ENCODE peak calls at places on chromosomes 5 and 9, in ten cellular contexts. J is fibroblast of the aortic adventitia, N is IMR-90, C is right lobe of liver, O is neural progenitor cell, L is GM13976, T is fibroblast of lung, A is DND-41, P is transverse colon, W is GM23338. K is an unnamed sample.
A peak's percentile ranks its signal among the peaks of the same experiment; 100 is the strongest.

GRCh38 chr9:16192403-16193017 is 639.7 kb downstream of the CCDC171 start:
- DNase-seq in C (no peak), L (no peak), W (no peak), J (peak; percentile 77), O (no peak), N (peak; percentile 65), P (no peak), T (peak; percentile 71), A (no peak), K (no peak)

GRCh38 chr5:173825215-173825865 is 62.8 kb upstream of the CPEB4 start:
- DNase-seq in N (no peak), P (no peak), T (peak; percentile 66), L (no peak), O (no peak), W (no peak), A (no peak), J (peak; percentile 29), C (no peak), K (no peak)

GRCh38 chr5:133735346-133735745 is 123.0 kb upstream of the FSTL4 start:
- DNase-seq in W (no peak), O (no peak), J (no peak), P (no peak), N (peak; percentile 11), C (no peak), A (no peak), T (peak; percentile 69), L (no peak), K (no peak)

GRCh38 chr5:149838881-149839739 is 105.5 kb downstream of the PDE6A start:
- DNase-seq in W (no peak), A (no peak), J (peak; percentile 22), T (peak; percentile 75), N (peak; percentile 78), C (no peak), O (no peak), P (no peak), L (no peak), K (no peak)

GRCh38 chr9:81626511-81626910 is 62.8 kb downstream of the TLE1 start:
- DNase-seq in J (no peak), L (no peak), P (no peak), A (no peak), N (peak; percentile 75), C (no peak), O (no peak), T (peak; percentile 62), W (no peak), K (no peak)

GRCh38 chr9:21831841-21832509 is 29.5 kb downstream of the MTAP start:
- DNase-seq in P (no peak), T (peak; percentile 92), L (peak; percentile 58), N (peak; percentile 98), C (no peak), A (no peak), W (no peak), J (peak; percentile 90), O (no peak), K (peak; percentile 59)

GRCh38 chr5:60399507-60399906 is 300.5 kb downstream of the DEPDC1B start:
- DNase-seq in C (no peak), O (no peak), W (no peak), T (no peak), P (no peak), A (no peak), N (no peak), L (no peak), J (no peak), K (no peak)

GRCh38 chr9:93295031-93295430 is 111.1 kb downstream of the WNK2 start:
- DNase-seq in C (no peak), T (no peak), L (no peak), N (no peak), O (no peak), A (no peak), P (peak; percentile 51), W (no peak), J (peak; percentile 3), K (no peak)

GRCh38 chr5:107635276-107635675 is 35.5 kb downstream of the EFNA5 start:
- DNase-seq in N (no peak), J (no peak), P (no peak), T (no peak), L (no peak), C (no peak), O (no peak), W (no peak), A (no peak), K (no peak)

GRCh38 chr9:37812773-37813379 is 12.3 kb downstream of the DCAF10 start:
- DNase-seq in T (no peak), J (no peak), O (no peak), A (no peak), L (no peak), W (no peak), C (no peak), P (no peak), N (no peak), K (no peak)

GRCh38 chr5:138975098-138975847 is 100.1 kb upstream of the LRRTM2 start:
- DNase-seq in T (peak; percentile 89), J (peak; percentile 73), L (peak; percentile 47), N (peak; percentile 84), P (peak; percentile 32), A (no peak), O (no peak), W (no peak), C (no peak), K (no peak)

GRCh38 chr5:167678457-167678856 is 613.0 kb upstream of the WWC1 start:
- DNase-seq in C (no peak), O (no peak), N (no peak), A (no peak), L (no peak), T (peak; percentile 67), W (peak; percentile 16), P (no peak), J (no peak), K (no peak)

GRCh38 chr5:108629779-108630178 is 117.9 kb upstream of the FER start:
- DNase-seq in N (no peak), J (no peak), O (no peak), C (no peak), P (no peak), T (no peak), W (no peak), A (no peak), L (no peak), K (no peak)

GRCh38 chr5:65535529-65535987 is 27.4 kb downstream of the CENPK start:
- DNase-seq in L (no peak), W (no peak), N (peak; percentile 54), C (no peak), P (no peak), A (no peak), T (peak; percentile 33), J (peak; percentile 12), O (no peak), K (no peak)

GRCh38 chr9:92974161-92974661 is 26.9 kb downstream of the FGD3 start:
- DNase-seq in A (no peak), L (no peak), W (no peak), P (no peak), T (no peak), O (no peak), J (no peak), C (no peak), N (no peak), K (no peak)

DNA sequence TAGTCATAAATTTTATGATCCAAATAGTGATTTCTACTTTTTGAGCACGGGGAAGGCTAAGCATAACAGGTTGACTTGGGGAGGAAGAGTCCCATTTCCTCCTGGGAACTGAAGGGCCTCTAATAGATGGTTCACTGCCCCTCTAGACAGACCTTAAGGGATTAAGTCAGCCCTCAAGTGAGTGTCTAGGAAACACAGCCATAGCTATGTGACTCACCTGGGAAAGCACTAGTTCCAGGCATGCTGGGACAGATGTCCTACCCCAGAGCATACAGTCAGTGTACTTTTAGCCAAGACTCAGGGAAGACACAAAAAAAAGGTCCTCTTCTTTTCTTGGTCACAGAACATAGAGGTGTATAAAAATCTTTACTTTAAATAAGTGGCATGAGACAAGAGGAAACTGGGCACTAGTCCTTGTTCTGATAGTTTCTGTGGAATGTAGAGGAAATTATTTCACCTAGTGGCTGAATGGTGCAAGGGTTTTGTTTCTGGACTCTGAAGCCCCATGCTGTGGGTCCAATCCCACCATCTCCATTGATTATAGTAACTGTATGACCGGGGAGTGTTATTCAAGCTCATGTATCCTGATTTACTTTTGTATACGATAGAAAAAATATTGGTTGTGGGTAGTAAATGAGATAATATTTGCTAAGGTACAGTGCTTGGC is 86.0 kb downstream of the NREP start:
- DNase-seq in P (no peak), J (no peak), C (no peak), W (peak; percentile 15), A (no peak), N (peak; percentile 30), T (no peak), L (no peak), O (no peak), K (no peak)
- TF ChIP-seq CTCF in P (no peak), J (no peak), C (no peak), W (peak; percentile 19), A (no peak), N (peak; percentile 11), T (peak; percentile 4), L (no peak), O (peak; percentile 20), K (no peak)

DNA sequence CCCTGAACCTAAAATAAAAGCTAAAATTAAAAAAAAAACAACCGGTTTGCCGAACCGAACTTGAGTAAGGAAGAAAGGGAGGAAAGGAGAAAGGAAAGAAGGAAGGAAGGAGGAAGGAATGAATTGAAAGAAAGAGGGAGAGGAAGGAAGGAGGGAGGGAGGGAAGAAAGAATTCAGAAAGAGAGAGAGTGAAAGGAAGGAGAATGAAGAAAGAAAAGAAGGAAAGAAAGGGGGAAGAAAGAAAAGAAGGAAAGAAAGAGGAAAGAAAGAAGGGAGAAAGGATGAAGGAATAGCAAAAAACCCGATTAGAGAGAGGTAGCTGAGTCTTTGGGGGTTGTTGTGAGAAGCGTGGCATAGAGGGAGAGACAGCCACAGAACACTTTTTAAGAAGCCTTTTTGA is 121.4 kb downstream of the FGF18 start:
- DNase-seq in C (no peak), O (no peak), L (no peak), J (no peak), A (no peak), N (no peak), P (no peak), W (no peak), T (no peak), K (no peak)
- TF ChIP-seq CTCF in C (no peak), O (no peak), L (no peak), J (no peak), A (no peak), N (no peak), P (no peak), W (no peak), T (no peak), K (no peak)

DNA sequence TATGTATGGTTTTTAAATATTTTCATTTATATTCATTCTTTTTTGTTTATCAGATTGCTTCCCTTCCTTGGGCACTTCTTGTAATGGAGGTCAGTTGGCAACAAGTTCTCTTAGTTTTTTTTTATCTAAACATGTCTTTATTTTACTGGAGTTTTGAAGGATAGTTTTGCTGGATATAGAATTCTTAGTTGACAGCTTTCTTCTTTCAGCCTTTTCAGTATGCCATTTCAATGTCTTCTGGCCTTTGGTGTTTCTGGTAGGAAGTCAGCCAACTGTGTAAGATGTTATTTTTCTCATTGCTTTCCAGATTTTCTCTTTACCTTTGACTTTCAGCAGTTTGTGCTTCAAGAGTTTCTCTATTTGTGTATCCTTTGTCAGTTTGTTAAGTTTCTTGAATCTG is 14.2 kb downstream of the SLC12A2 start:
- DNase-seq in P (no peak), L (no peak), A (no peak), C (no peak), T (no peak), W (no peak), J (no peak), O (no peak), N (no peak), K (no peak)
- TF ChIP-seq CTCF in P (no peak), L (no peak), A (no peak), C (no peak), T (no peak), W (no peak), J (no peak), O (no peak), N (no peak), K (no peak)

GRCh38 chr5:175460126-175460525 is 16.1 kb upstream of the DRD1 start:
- DNase-seq in J (peak; percentile 39), L (no peak), N (peak; percentile 33), T (no peak), P (no peak), A (no peak), C (no peak), W (peak; percentile 65), O (no peak), K (peak; percentile 32)
- TF ChIP-seq CTCF in J (peak; percentile 47), L (no peak), N (peak; percentile 52), T (peak; percentile 57), P (peak; percentile 12), A (peak; percentile 54), C (peak; percentile 47), W (peak; percentile 65), O (peak; percentile 63), K (no peak)